ENCODE peak calls at places on chromosomes 1 and 21, in five cellular contexts. One of them, this sample, is unnamed.

GRCh38 chr1:181479137-181479745 is 4.1 kb upstream of the CACNA1E start:
- DNase-seq in spleen: peak
- DNase-seq in DMS153: peak
- DNase-seq in AG04449: peak
- DNase-seq in bronchial epithelial cell: peak
- DNase-seq in this sample: peak

GRCh38 chr1:40926441-40926840 is 53.1 kb upstream of the CTPS1 start:
- DNase-seq in spleen: no peak
- DNase-seq in DMS153: no peak
- DNase-seq in AG04449: no peak
- DNase-seq in bronchial epithelial cell: no peak
- DNase-seq in this sample: no peak

GRCh38 chr1:30749691-30750583 is 7.6 kb downstream of the LAPTM5 start:
- DNase-seq in spleen: peak
- DNase-seq in DMS153: peak
- DNase-seq in AG04449: no peak
- DNase-seq in bronchial epithelial cell: no peak
- DNase-seq in this sample: no peak

GRCh38 chr1:160359559-160360226 is 7.2 kb upstream of the NHLH1 start:
- DNase-seq in spleen: no peak
- DNase-seq in DMS153: no peak
- DNase-seq in AG04449: no peak
- DNase-seq in bronchial epithelial cell: no peak
- DNase-seq in this sample: no peak

GRCh38 chr21:15121097-15121654 is 56.4 kb upstream of the NRIP1 start:
- DNase-seq in spleen: no peak
- DNase-seq in DMS153: no peak
- DNase-seq in AG04449: no peak
- DNase-seq in bronchial epithelial cell: peak
- DNase-seq in this sample: no peak

GRCh38 chr1:59007820-59008598 is 224.2 kb upstream of the JUN start:
- DNase-seq in spleen: no peak
- DNase-seq in DMS153: no peak
- DNase-seq in AG04449: no peak
- DNase-seq in bronchial epithelial cell: no peak
- DNase-seq in this sample: no peak

GRCh38 chr21:42002421-42002958 is 7.7 kb downstream of the ZBTB21 start:
- DNase-seq in spleen: no peak
- DNase-seq in DMS153: no peak
- DNase-seq in AG04449: peak
- DNase-seq in bronchial epithelial cell: peak
- DNase-seq in this sample: peak

GRCh38 chr1:226479432-226479831 is 69.1 kb upstream of the STUM start:
- DNase-seq in spleen: no peak
- DNase-seq in DMS153: no peak
- DNase-seq in AG04449: no peak
- DNase-seq in bronchial epithelial cell: peak
- DNase-seq in this sample: peak

GRCh38 chr1:102032534-102032933 is 35.8 kb upstream of the OLFM3 start:
- DNase-seq in spleen: no peak
- DNase-seq in DMS153: no peak
- DNase-seq in AG04449: no peak
- DNase-seq in bronchial epithelial cell: no peak
- DNase-seq in this sample: no peak

GRCh38 chr1:43137445-43138052 is 34.5 kb downstream of the EBNA1BP2 start:
- DNase-seq in spleen: no peak
- DNase-seq in DMS153: no peak
- DNase-seq in AG04449: no peak
- DNase-seq in bronchial epithelial cell: no peak
- DNase-seq in this sample: no peak

GRCh38 chr1:46595127-46595526 is 8.9 kb downstream of the MKNK1 start:
- DNase-seq in spleen: peak
- DNase-seq in DMS153: no peak
- DNase-seq in AG04449: no peak
- DNase-seq in bronchial epithelial cell: no peak
- DNase-seq in this sample: no peak

GRCh38 chr1:15472595-15472994 is 3.3 kb upstream of the CELA2B start:
- DNase-seq in spleen: no peak
- DNase-seq in DMS153: no peak
- DNase-seq in AG04449: no peak
- DNase-seq in bronchial epithelial cell: no peak
- DNase-seq in this sample: no peak

GRCh38 chr1:154958681-154959447 is 2.7 kb downstream of the PYGO2 start:
- DNase-seq in spleen: peak
- DNase-seq in DMS153: no peak
- DNase-seq in AG04449: no peak
- DNase-seq in bronchial epithelial cell: no peak
- DNase-seq in this sample: no peak

GRCh38 chr1:22031214-22031962 is 21.1 kb upstream of the CDC42 start:
- DNase-seq in spleen: no peak
- DNase-seq in DMS153: no peak
- DNase-seq in AG04449: no peak
- DNase-seq in bronchial epithelial cell: no peak
- DNase-seq in this sample: no peak

GRCh38 chr1:35603468-35603867 is 30.4 kb downstream of the TFAP2E start:
- DNase-seq in spleen: no peak
- DNase-seq in DMS153: no peak
- DNase-seq in AG04449: no peak
- DNase-seq in bronchial epithelial cell: no peak
- DNase-seq in this sample: no peak

GRCh38 chr1:26278835-26279597 is 870 bp upstream of the SH3BGRL3 start:
- DNase-seq in spleen: no peak
- DNase-seq in DMS153: no peak
- DNase-seq in AG04449: no peak
- DNase-seq in bronchial epithelial cell: peak
- DNase-seq in this sample: peak